ENCODE peak calls at places on chromosomes 6 and 20, in six cellular contexts. U is HuH-7, K is cardiac muscle cell, F is Kasumi-1, T is HTR-8/SVneo, D is naive B cell. M is an unnamed sample.

GRCh38 chr20:53736757-53737403 is 143.2 kb upstream of the ZNF217 start:
- DNase-seq in U (no peak), K (no peak), F (peak), T (no peak), D (peak), M (peak)

GRCh38 chr6:117907600-117908245 is 659 bp downstream of the SLC35F1 start:
- DNase-seq in U (no peak), K (peak), F (peak), T (no peak), D (no peak), M (no peak)

GRCh38 chr6:46954819-46955520 is 33.2 kb upstream of the ADGRF5 start:
- DNase-seq in U (no peak), K (no peak), F (no peak), T (peak), D (no peak), M (peak)

GRCh38 chr6:159880412-159880811 is 10.4 kb upstream of the MAS1 start:
- DNase-seq in U (no peak), K (no peak), F (no peak), T (no peak), D (no peak), M (no peak)

GRCh38 chr20:64102647-64103354 is 4.6 kb downstream of the NPBWR2 start:
- DNase-seq in U (peak), K (peak), F (no peak), T (no peak), D (no peak), M (no peak)

GRCh38 chr6:134161036-134161435 is 108.6 kb upstream of the SLC2A12 start:
- DNase-seq in U (peak), K (no peak), F (no peak), T (no peak), D (no peak), M (peak)

GRCh38 chr20:19932170-19932667 is 84.9 kb upstream of the NAA20 start:
- DNase-seq in U (no peak), K (no peak), F (no peak), T (no peak), D (no peak), M (peak)

GRCh38 chr20:11083841-11084240 is 410.0 kb upstream of the JAG1 start:
- DNase-seq in U (no peak), K (no peak), F (no peak), T (no peak), D (no peak), M (peak)

GRCh38 chr6:146909376-146909775 is 294.8 kb upstream of the STXBP5 start:
- DNase-seq in U (peak), K (no peak), F (no peak), T (no peak), D (no peak), M (no peak)

GRCh38 chr20:2102585-2103453 is 1.2 kb downstream of the STK35 start:
- DNase-seq in U (peak), K (peak), F (peak), T (peak), D (peak), M (peak)

M was measured in M059J.